ENCODE peak calls at places on chromosomes 4 and X, in nine cellular contexts. One of them, this sample, is unnamed.

GRCh38 chrX:132948648-132949260 is 9.7 kb downstream of the HS6ST2 start:
- DNase-seq in NCI-H774: peak
- DNase-seq in H4: no peak
- DNase-seq in small intestine: no peak
- DNase-seq in NCI-H2029: no peak
- DNase-seq in heart right ventricle: no peak
- DNase-seq in NCI-H1417: no peak
- DNase-seq in HT-29: peak
- DNase-seq in DMS 273 treated with DMSO at 0.1 percent for 48 hours: no peak
- DNase-seq in this sample: no peak

GRCh38 chr4:19583827-19584569 is 667.7 kb upstream of the SLIT2 start:
- DNase-seq in DMS 273 treated with DMSO at 0.1 percent for 48 hours: no peak
- DNase-seq in H4: peak
- DNase-seq in NCI-H774: no peak
- DNase-seq in NCI-H1417: no peak
- DNase-seq in small intestine: no peak
- DNase-seq in heart right ventricle: no peak
- DNase-seq in HT-29: no peak
- DNase-seq in NCI-H2029: no peak
- DNase-seq in this sample: no peak

GRCh38 chrX:123083924-123084323 is 100.2 kb upstream of the GRIA3 start:
- DNase-seq in heart right ventricle: no peak
- DNase-seq in small intestine: no peak
- DNase-seq in DMS 273 treated with DMSO at 0.1 percent for 48 hours: no peak
- DNase-seq in HT-29: no peak
- DNase-seq in NCI-H774: no peak
- DNase-seq in H4: no peak
- DNase-seq in NCI-H2029: no peak
- DNase-seq in NCI-H1417: no peak
- DNase-seq in this sample: no peak

GRCh38 chr4:24799544-24800272 is 4.3 kb downstream of the SOD3 start:
- DNase-seq in small intestine: no peak
- DNase-seq in NCI-H774: no peak
- DNase-seq in HT-29: no peak
- DNase-seq in DMS 273 treated with DMSO at 0.1 percent for 48 hours: no peak
- DNase-seq in NCI-H2029: no peak
- DNase-seq in H4: no peak
- DNase-seq in heart right ventricle: no peak
- DNase-seq in NCI-H1417: no peak
- DNase-seq in this sample: no peak

GRCh38 chr4:69126030-69126429 is 29.8 kb downstream of the UGT2B7 start:
- DNase-seq in H4: no peak
- DNase-seq in NCI-H1417: no peak
- DNase-seq in NCI-H2029: no peak
- DNase-seq in HT-29: no peak
- DNase-seq in NCI-H774: no peak
- DNase-seq in small intestine: no peak
- DNase-seq in heart right ventricle: no peak
- DNase-seq in DMS 273 treated with DMSO at 0.1 percent for 48 hours: no peak
- DNase-seq in this sample: no peak

GRCh38 chr4:169398294-169398693 is 127.5 kb upstream of the SH3RF1 start:
- DNase-seq in heart right ventricle: no peak
- DNase-seq in DMS 273 treated with DMSO at 0.1 percent for 48 hours: no peak
- DNase-seq in H4: no peak
- DNase-seq in NCI-H1417: no peak
- DNase-seq in small intestine: no peak
- DNase-seq in HT-29: no peak
- DNase-seq in NCI-H774: no peak
- DNase-seq in NCI-H2029: no peak
- DNase-seq in this sample: no peak

GRCh38 chr4:153038493-153039311 is 102.6 kb downstream of the FHDC1 start:
- DNase-seq in NCI-H1417: peak
- DNase-seq in DMS 273 treated with DMSO at 0.1 percent for 48 hours: no peak
- DNase-seq in heart right ventricle: no peak
- DNase-seq in NCI-H774: peak
- DNase-seq in HT-29: no peak
- DNase-seq in NCI-H2029: peak
- DNase-seq in small intestine: no peak
- DNase-seq in H4: no peak
- DNase-seq in this sample: no peak

GRCh38 chr4:41541697-41542096 is 3.7 kb downstream of the LIMCH1 start:
- DNase-seq in heart right ventricle: peak
- DNase-seq in H4: no peak
- DNase-seq in HT-29: no peak
- DNase-seq in NCI-H1417: no peak
- DNase-seq in small intestine: no peak
- DNase-seq in DMS 273 treated with DMSO at 0.1 percent for 48 hours: no peak
- DNase-seq in NCI-H774: no peak
- DNase-seq in NCI-H2029: no peak
- DNase-seq in this sample: peak

GRCh38 chr4:40363945-40364344 is 28.8 kb downstream of the CHRNA9 start:
- DNase-seq in NCI-H1417: peak
- DNase-seq in DMS 273 treated with DMSO at 0.1 percent for 48 hours: no peak
- DNase-seq in NCI-H774: no peak
- DNase-seq in heart right ventricle: no peak
- DNase-seq in HT-29: no peak
- DNase-seq in H4: no peak
- DNase-seq in NCI-H2029: no peak
- DNase-seq in small intestine: no peak
- DNase-seq in this sample: peak

GRCh38 chrX:129695937-129696336 is 41.2 kb upstream of the APLN start:
- DNase-seq in NCI-H1417: no peak
- DNase-seq in small intestine: no peak
- DNase-seq in NCI-H774: no peak
- DNase-seq in heart right ventricle: no peak
- DNase-seq in DMS 273 treated with DMSO at 0.1 percent for 48 hours: no peak
- DNase-seq in HT-29: no peak
- DNase-seq in H4: no peak
- DNase-seq in NCI-H2029: no peak
- DNase-seq in this sample: peak

GRCh38 chrX:3738489-3738888 is 25.0 kb upstream of the PRKX start:
- DNase-seq in small intestine: no peak
- DNase-seq in DMS 273 treated with DMSO at 0.1 percent for 48 hours: no peak
- DNase-seq in HT-29: no peak
- DNase-seq in NCI-H2029: no peak
- DNase-seq in NCI-H1417: no peak
- DNase-seq in NCI-H774: no peak
- DNase-seq in heart right ventricle: no peak
- DNase-seq in H4: no peak
- DNase-seq in this sample: no peak

GRCh38 chr4:8582016-8582415 is 1.8 kb downstream of the GPR78 start:
- DNase-seq in NCI-H774: no peak
- DNase-seq in DMS 273 treated with DMSO at 0.1 percent for 48 hours: no peak
- DNase-seq in HT-29: no peak
- DNase-seq in H4: no peak
- DNase-seq in small intestine: no peak
- DNase-seq in NCI-H1417: no peak
- DNase-seq in NCI-H2029: no peak
- DNase-seq in heart right ventricle: no peak
- DNase-seq in this sample: no peak

GRCh38 chr4:154231796-154232478 is 259.7 kb downstream of the DCHS2 start:
- DNase-seq in DMS 273 treated with DMSO at 0.1 percent for 48 hours: no peak
- DNase-seq in small intestine: no peak
- DNase-seq in heart right ventricle: no peak
- DNase-seq in NCI-H1417: no peak
- DNase-seq in NCI-H774: no peak
- DNase-seq in H4: no peak
- DNase-seq in HT-29: no peak
- DNase-seq in NCI-H2029: no peak
- DNase-seq in this sample: no peak

GRCh38 chrX:30302957-30303356 is 6.2 kb downstream of the NR0B1 start:
- DNase-seq in NCI-H2029: no peak
- DNase-seq in DMS 273 treated with DMSO at 0.1 percent for 48 hours: no peak
- DNase-seq in HT-29: no peak
- DNase-seq in H4: peak
- DNase-seq in heart right ventricle: peak
- DNase-seq in small intestine: no peak
- DNase-seq in NCI-H774: no peak
- DNase-seq in NCI-H1417: no peak
- DNase-seq in this sample: peak

GRCh38 chr4:23369331-23369730 is 520.5 kb downstream of the PPARGC1A start:
- DNase-seq in NCI-H1417: no peak
- DNase-seq in heart right ventricle: peak
- DNase-seq in NCI-H2029: no peak
- DNase-seq in HT-29: no peak
- DNase-seq in small intestine: no peak
- DNase-seq in NCI-H774: no peak
- DNase-seq in DMS 273 treated with DMSO at 0.1 percent for 48 hours: no peak
- DNase-seq in H4: no peak
- DNase-seq in this sample: no peak

GRCh38 chr4:178672512-178672911 is 1230.3 kb upstream of the AGA start:
- DNase-seq in H4: no peak
- DNase-seq in NCI-H2029: no peak
- DNase-seq in small intestine: no peak
- DNase-seq in heart right ventricle: no peak
- DNase-seq in DMS 273 treated with DMSO at 0.1 percent for 48 hours: no peak
- DNase-seq in HT-29: no peak
- DNase-seq in NCI-H774: no peak
- DNase-seq in NCI-H1417: no peak
- DNase-seq in this sample: no peak

GRCh38 chr4:8607603-8608481 is 15.3 kb downstream of the CPZ start:
- DNase-seq in small intestine: no peak
- DNase-seq in heart right ventricle: no peak
- DNase-seq in NCI-H1417: no peak
- DNase-seq in NCI-H2029: no peak
- DNase-seq in NCI-H774: no peak
- DNase-seq in H4: no peak
- DNase-seq in HT-29: no peak
- DNase-seq in DMS 273 treated with DMSO at 0.1 percent for 48 hours: no peak
- DNase-seq in this sample: no peak

GRCh38 chrX:154295664-154296310 is at the start of gene TKTL1:
- DNase-seq in H4: no peak
- DNase-seq in DMS 273 treated with DMSO at 0.1 percent for 48 hours: no peak
- DNase-seq in NCI-H774: no peak
- DNase-seq in NCI-H2029: no peak
- DNase-seq in small intestine: no peak
- DNase-seq in heart right ventricle: no peak
- DNase-seq in HT-29: no peak
- DNase-seq in NCI-H1417: no peak
- DNase-seq in this sample: no peak

GRCh38 chrX:150365953-150366911 is 3.1 kb downstream of the MAMLD1 start:
- DNase-seq in NCI-H1417: no peak
- DNase-seq in HT-29: no peak
- DNase-seq in NCI-H774: no peak
- DNase-seq in H4: no peak
- DNase-seq in heart right ventricle: peak
- DNase-seq in small intestine: no peak
- DNase-seq in DMS 273 treated with DMSO at 0.1 percent for 48 hours: peak
- DNase-seq in NCI-H2029: no peak
- DNase-seq in this sample: peak

GRCh38 chrX:103818844-103819243 is 13.2 kb downstream of the RAB9B start:
- DNase-seq in H4: no peak
- DNase-seq in NCI-H2029: no peak
- DNase-seq in small intestine: peak
- DNase-seq in NCI-H1417: no peak
- DNase-seq in heart right ventricle: no peak
- DNase-seq in HT-29: no peak
- DNase-seq in DMS 273 treated with DMSO at 0.1 percent for 48 hours: no peak
- DNase-seq in NCI-H774: no peak
- DNase-seq in this sample: no peak

GRCh38 chrX:49829016-49829415 is at the start of gene PAGE4:
- DNase-seq in NCI-H2029: no peak
- DNase-seq in heart right ventricle: no peak
- DNase-seq in HT-29: no peak
- DNase-seq in H4: no peak
- DNase-seq in NCI-H1417: no peak
- DNase-seq in DMS 273 treated with DMSO at 0.1 percent for 48 hours: no peak
- DNase-seq in small intestine: no peak
- DNase-seq in NCI-H774: no peak
- DNase-seq in this sample: no peak

GRCh38 chr4:168830777-168831512 is 179.1 kb downstream of the CBR4 start:
- DNase-seq in heart right ventricle: no peak
- DNase-seq in small intestine: no peak
- DNase-seq in NCI-H2029: no peak
- DNase-seq in H4: no peak
- DNase-seq in NCI-H1417: no peak
- DNase-seq in NCI-H774: no peak
- DNase-seq in DMS 273 treated with DMSO at 0.1 percent for 48 hours: no peak
- DNase-seq in HT-29: no peak
- DNase-seq in this sample: no peak

GRCh38 chrX:21735038-21735752 is 22.7 kb downstream of the SMPX start:
- DNase-seq in DMS 273 treated with DMSO at 0.1 percent for 48 hours: no peak
- DNase-seq in heart right ventricle: no peak
- DNase-seq in NCI-H1417: no peak
- DNase-seq in small intestine: no peak
- DNase-seq in HT-29: no peak
- DNase-seq in NCI-H774: no peak
- DNase-seq in H4: no peak
- DNase-seq in NCI-H2029: no peak
- DNase-seq in this sample: no peak

GRCh38 chrX:73267979-73268378 is 53.3 kb upstream of the NAP1L2 start:
- DNase-seq in HT-29: no peak
- DNase-seq in NCI-H1417: no peak
- DNase-seq in DMS 273 treated with DMSO at 0.1 percent for 48 hours: no peak
- DNase-seq in H4: no peak
- DNase-seq in NCI-H774: no peak
- DNase-seq in heart right ventricle: no peak
- DNase-seq in NCI-H2029: no peak
- DNase-seq in small intestine: no peak
- DNase-seq in this sample: no peak

GRCh38 chrX:24025741-24026402 is 1.1 kb downstream of the KLHL15 start:
- DNase-seq in heart right ventricle: peak
- DNase-seq in small intestine: peak
- DNase-seq in HT-29: peak
- DNase-seq in DMS 273 treated with DMSO at 0.1 percent for 48 hours: no peak
- DNase-seq in NCI-H774: peak
- DNase-seq in NCI-H1417: peak
- DNase-seq in H4: peak
- DNase-seq in NCI-H2029: peak
- DNase-seq in this sample: peak

GRCh38 chr4:14520171-14520570 is 482.1 kb upstream of the CPEB2 start:
- DNase-seq in NCI-H774: no peak
- DNase-seq in H4: peak
- DNase-seq in heart right ventricle: no peak
- DNase-seq in NCI-H2029: no peak
- DNase-seq in HT-29: no peak
- DNase-seq in NCI-H1417: no peak
- DNase-seq in DMS 273 treated with DMSO at 0.1 percent for 48 hours: no peak
- DNase-seq in small intestine: no peak
- DNase-seq in this sample: no peak

GRCh38 chrX:39903937-39904336 is 193.8 kb downstream of the BCOR start:
- DNase-seq in NCI-H1417: no peak
- DNase-seq in NCI-H774: no peak
- DNase-seq in H4: peak
- DNase-seq in heart right ventricle: no peak
- DNase-seq in NCI-H2029: no peak
- DNase-seq in DMS 273 treated with DMSO at 0.1 percent for 48 hours: no peak
- DNase-seq in HT-29: no peak
- DNase-seq in small intestine: no peak
- DNase-seq in this sample: no peak

GRCh38 chrX:112654871-112655270 is 24.9 kb downstream of the LHFPL1 start:
- DNase-seq in NCI-H774: no peak
- DNase-seq in small intestine: no peak
- DNase-seq in DMS 273 treated with DMSO at 0.1 percent for 48 hours: no peak
- DNase-seq in H4: peak
- DNase-seq in HT-29: no peak
- DNase-seq in NCI-H2029: no peak
- DNase-seq in NCI-H1417: no peak
- DNase-seq in heart right ventricle: no peak
- DNase-seq in this sample: no peak

GRCh38 chr4:57605374-57605773 is 495.2 kb upstream of the IGFBP7 start:
- DNase-seq in NCI-H1417: no peak
- DNase-seq in NCI-H2029: no peak
- DNase-seq in H4: no peak
- DNase-seq in heart right ventricle: no peak
- DNase-seq in DMS 273 treated with DMSO at 0.1 percent for 48 hours: no peak
- DNase-seq in NCI-H774: no peak
- DNase-seq in HT-29: no peak
- DNase-seq in small intestine: no peak
- DNase-seq in this sample: no peak

GRCh38 chr4:136036744-136037143 is 1495.5 kb downstream of the PCDH18 start:
- DNase-seq in NCI-H1417: no peak
- DNase-seq in HT-29: no peak
- DNase-seq in NCI-H2029: no peak
- DNase-seq in small intestine: no peak
- DNase-seq in NCI-H774: no peak
- DNase-seq in DMS 273 treated with DMSO at 0.1 percent for 48 hours: no peak
- DNase-seq in H4: peak
- DNase-seq in heart right ventricle: no peak
- DNase-seq in this sample: no peak

GRCh38 chrX:24260827-24261550 is 52.9 kb downstream of the SUPT20HL2 start:
- DNase-seq in HT-29: no peak
- DNase-seq in DMS 273 treated with DMSO at 0.1 percent for 48 hours: no peak
- DNase-seq in NCI-H2029: no peak
- DNase-seq in small intestine: peak
- DNase-seq in NCI-H1417: no peak
- DNase-seq in NCI-H774: no peak
- DNase-seq in heart right ventricle: peak
- DNase-seq in H4: peak
- DNase-seq in this sample: peak

This sample was measured in lower leg skin.